ENCODE peak calls at places on chromosome 19, in five cellular contexts. Q, A, N, R and P are unnamed samples.
A peak's percentile ranks its signal among the peaks of the same experiment; 100 is the strongest.

GRCh38 chr19:11987405-11988231 is 22.8 kb downstream of the ZNF763 start:
- DNase-seq in Q (peak; percentile 97), A (peak; percentile 97), N (peak; percentile 93), R (peak; percentile 88), P (peak; percentile 94)

GRCh38 chr19:13794388-13794751 is 873 bp upstream of the ZSWIM4 start:
- DNase-seq in Q (peak; percentile 80), A (peak; percentile 61), N (peak; percentile 82), R (no peak), P (no peak)

GRCh38 chr19:15091918-15092753 is 10.1 kb downstream of the OR1I1 start:
- DNase-seq in Q (no peak), A (no peak), N (no peak), R (peak; percentile 67), P (peak; percentile 77)

GRCh38 chr19:33902395-33902794 is 105.7 kb downstream of the KCTD15 start:
- DNase-seq in Q (no peak), A (no peak), N (no peak), R (no peak), P (no peak)

GRCh38 chr19:40322271-40322610 is 26.0 kb downstream of the C19orf47 start:
- DNase-seq in Q (no peak), A (no peak), N (no peak), R (no peak), P (no peak)

GRCh38 chr19:33252418-33252962 is 26.8 kb upstream of the SLC7A10 start:
- DNase-seq in Q (no peak), A (no peak), N (no peak), R (no peak), P (no peak)

GRCh38 chr19:35211545-35212230 is 16.9 kb downstream of the FAM187B start:
- DNase-seq in Q (peak; percentile 51), A (no peak), N (no peak), R (peak; percentile 84), P (no peak)

GRCh38 chr19:30587869-30588268 is 215.7 kb downstream of the ZNF536 start:
- DNase-seq in Q (no peak), A (no peak), N (no peak), R (no peak), P (peak; percentile 16)

GRCh38 chr19:49502866-49503581 is 6.8 kb downstream of the RPS11 start:
- DNase-seq in Q (peak; percentile 51), A (no peak), N (no peak), R (peak; percentile 43), P (peak; percentile 54)

GRCh38 chr19:48351341-48351752 is 12.4 kb downstream of the TMEM143 start:
- DNase-seq in Q (peak; percentile 83), A (peak; percentile 78), N (peak; percentile 92), R (peak; percentile 83), P (peak; percentile 57)

GRCh38 chr19:17841810-17842662 is 5.7 kb downstream of the JAK3 start:
- DNase-seq in Q (peak; percentile 86), A (peak; percentile 65), N (peak; percentile 87), R (peak; percentile 49), P (no peak)

GRCh38 chr19:555474-555808 is 11.6 kb downstream of the GZMM start:
- DNase-seq in Q (no peak), A (no peak), N (no peak), R (no peak), P (no peak)

GRCh38 chr19:17623224-17623935 is 64.8 kb downstream of the UNC13A start:
- DNase-seq in Q (no peak), A (no peak), N (no peak), R (no peak), P (no peak)

GRCh38 chr19:49326165-49326704 is 1.2 kb upstream of the SLC6A16 start:
- DNase-seq in Q (no peak), A (no peak), N (no peak), R (no peak), P (no peak)

GRCh38 chr19:7888826-7889217 is 512 bp downstream of the LRRC8E start:
- DNase-seq in Q (no peak), A (no peak), N (no peak), R (no peak), P (no peak)

GRCh38 chr19:48330012-48330681 is 4.8 kb downstream of the EMP3 start:
- DNase-seq in Q (peak; percentile 86), A (peak; percentile 79), N (peak; percentile 87), R (peak; percentile 82), P (peak; percentile 94)

GRCh38 chr19:51372649-51373504 is at the start of gene NKG7:
- DNase-seq in Q (no peak), A (no peak), N (no peak), R (peak; percentile 70), P (peak; percentile 89)
- H3K4me3 ChIP-seq in Q (peak within 1 kb of the TSS; percentile 3), A (no peak within 1 kb of the TSS), N (no peak within 1 kb of the TSS), R (peak within 1 kb of the TSS; percentile 54), P (peak within 1 kb of the TSS; percentile 27)

GRCh38 chr19:54189668-54190502 is 505 bp upstream of the MBOAT7 start:
- DNase-seq in Q (peak; percentile 100), A (peak; percentile 100), N (peak; percentile 98), R (peak; percentile 100), P (peak; percentile 100)

GRCh38 chr19:54186351-54186750 is 3.0 kb downstream of the MBOAT7 start:
- DNase-seq in Q (no peak), A (no peak), N (no peak), R (no peak), P (no peak)

GRCh38 chr19:54188224-54188871 is 1.0 kb downstream of the MBOAT7 start:
- DNase-seq in Q (no peak), A (peak; percentile 47), N (no peak), R (peak; percentile 46), P (peak; percentile 54)

GRCh38 chr19:54189020-54189667 is at the start of gene MBOAT7:
- DNase-seq in Q (no peak), A (no peak), N (no peak), R (peak; percentile 65), P (no peak)

GRCh38 chr19:54186934-54187381 is 2.4 kb downstream of the MBOAT7 start:
- DNase-seq in Q (peak; percentile 59), A (no peak), N (no peak), R (no peak), P (no peak)
- H3K4me3 ChIP-seq in Q (no peak overlapping the region), A (no peak overlapping the region), N (no peak overlapping the region), R (no peak overlapping the region), P (no peak overlapping the region)

GRCh38 chr19:2160384-2160783 is 3.3 kb upstream of the DOT1L start:
- DNase-seq in Q (no peak), A (no peak), N (no peak), R (no peak), P (no peak)

GRCh38 chr19:2167896-2168618 is 4.3 kb downstream of the DOT1L start:
- DNase-seq in Q (peak; percentile 40), A (peak; percentile 74), N (no peak), R (no peak), P (no peak)

GRCh38 chr19:2166741-2167738 is 3.3 kb downstream of the DOT1L start:
- DNase-seq in Q (peak; percentile 95), A (peak; percentile 88), N (peak; percentile 84), R (no peak), P (no peak)

GRCh38 chr19:2168619-2169424 is 5.1 kb downstream of the DOT1L start:
- DNase-seq in Q (peak; percentile 96), A (peak; percentile 99), N (peak; percentile 91), R (peak; percentile 35), P (no peak)

DNA sequence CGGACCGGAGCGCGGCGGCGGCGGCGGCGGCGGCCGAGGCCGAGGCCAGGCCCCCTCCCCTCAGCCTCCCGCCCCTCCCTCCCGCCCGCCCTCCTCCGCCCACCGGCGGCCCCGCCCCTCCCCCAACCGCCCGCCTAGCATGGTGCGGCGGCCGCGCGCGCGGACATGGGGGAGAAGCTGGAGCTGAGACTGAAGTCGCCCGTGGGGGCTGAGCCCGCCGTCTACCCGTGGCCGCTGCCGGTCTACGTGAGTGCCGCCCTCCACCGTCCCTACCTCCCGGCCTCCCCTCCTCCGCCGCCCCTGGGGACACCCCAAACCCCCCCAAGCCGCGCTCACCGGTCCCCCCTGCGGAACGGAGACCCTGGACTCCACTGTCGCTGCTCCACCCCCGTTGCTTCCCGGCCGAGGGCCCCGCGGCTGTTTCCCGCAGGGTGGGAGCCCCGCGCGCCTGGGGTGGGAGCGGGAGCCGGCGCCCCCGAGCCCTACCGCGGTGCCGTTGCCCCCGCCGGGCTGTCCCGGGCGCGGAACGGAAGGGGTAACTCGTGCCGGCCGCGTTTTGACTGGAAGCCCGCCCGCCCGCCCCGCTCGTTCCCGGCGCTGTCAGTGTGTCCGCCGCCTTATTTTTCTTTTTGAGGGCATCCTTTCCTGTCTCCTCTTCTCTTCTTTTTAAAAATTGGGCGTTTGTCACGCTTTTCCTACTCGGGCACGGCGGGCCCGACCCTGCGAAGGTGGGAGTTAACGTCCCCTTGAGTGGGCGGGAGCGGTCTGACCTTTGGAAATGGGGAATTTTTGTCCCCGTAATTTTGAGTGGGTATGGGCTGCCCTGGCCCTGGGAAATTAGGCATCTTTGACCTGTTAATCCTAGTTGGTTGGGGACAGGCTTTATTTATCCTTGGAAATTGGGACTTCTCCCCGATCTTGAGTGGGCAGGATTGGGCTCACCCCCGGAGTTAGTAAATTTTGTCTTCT is 571 bp downstream of the DOT1L start:
- DNase-seq in Q (no peak), A (no peak), N (peak; percentile 73), R (no peak), P (no peak)
- H3K4me3 ChIP-seq in Q (peak overlapping the region; percentile 95), A (peak overlapping the region; percentile 94), N (peak overlapping the region; percentile 87), R (peak overlapping the region; percentile 67), P (peak overlapping the region; percentile 97)

DNA sequence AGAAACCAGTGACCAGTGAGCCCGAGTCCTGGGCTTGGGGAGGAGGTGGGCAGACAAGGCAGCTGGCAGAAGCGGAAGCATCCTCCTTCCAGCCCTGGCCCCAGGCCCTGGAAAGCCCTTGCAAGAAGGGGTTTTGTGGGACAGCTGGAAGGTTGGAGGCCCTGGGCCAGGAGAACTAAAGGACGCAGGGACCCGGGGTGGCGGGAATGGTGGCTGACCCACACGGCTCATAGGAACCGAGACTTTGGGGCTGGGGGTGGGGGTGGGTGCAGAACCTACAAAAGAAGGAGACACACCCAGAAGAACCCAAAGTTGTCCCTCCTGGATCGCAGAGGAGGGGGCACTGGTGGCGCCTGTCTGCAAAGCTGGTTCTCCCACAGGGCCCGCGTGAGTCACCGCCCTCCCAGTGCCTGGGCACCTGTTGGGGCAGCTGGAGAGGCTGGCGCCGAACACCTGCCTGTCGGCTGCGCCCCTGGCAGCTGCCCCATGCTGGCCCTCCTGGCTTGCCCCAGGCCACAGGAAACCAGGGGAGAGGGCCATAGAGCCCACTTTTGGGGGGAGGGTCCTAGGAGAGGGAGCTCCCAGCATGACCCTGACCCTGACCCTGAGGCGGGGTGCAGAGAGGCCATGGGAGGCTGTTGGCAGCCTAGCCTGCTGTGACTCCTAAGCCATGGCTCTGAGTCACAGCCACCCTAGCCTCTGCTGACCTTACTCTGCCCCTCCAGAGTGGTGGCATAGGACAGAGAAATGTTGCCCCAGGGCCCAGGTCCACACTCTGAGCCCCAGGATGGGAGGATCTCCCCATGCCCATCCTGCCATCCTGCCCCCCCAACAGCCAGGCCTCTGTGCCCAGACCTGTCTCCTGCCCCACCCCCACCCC is 768 bp downstream of the DMPK start:
- DNase-seq in Q (peak; percentile 72), A (no peak), N (peak; percentile 86), R (no peak), P (no peak)
- H3K4me3 ChIP-seq in Q (peak overlapping the region; percentile 67), A (peak overlapping the region; percentile 36), N (peak overlapping the region; percentile 28), R (no peak overlapping the region), P (no peak overlapping the region)